ENCODE peak calls at places on chromosome 19, in six cellular contexts. One of them, this sample, is unnamed.

GRCh38 chr19:35671818-35672217 is 5.5 kb downstream of the UPK1A start:
- DNase-seq in upper lobe of right lung: no peak
- DNase-seq in GM12865: no peak
- DNase-seq in Caco-2: no peak
- DNase-seq in right lobe of liver: no peak
- DNase-seq in left kidney: no peak
- DNase-seq in this sample: no peak

GRCh38 chr19:55529636-55530230 is 7.2 kb downstream of the SBK2 start:
- DNase-seq in upper lobe of right lung: no peak
- DNase-seq in GM12865: no peak
- DNase-seq in Caco-2: no peak
- DNase-seq in right lobe of liver: no peak
- DNase-seq in left kidney: no peak
- DNase-seq in this sample: no peak

GRCh38 chr19:10043286-10043927 is 30.1 kb downstream of the RDH8 start:
- DNase-seq in upper lobe of right lung: no peak
- DNase-seq in GM12865: no peak
- DNase-seq in Caco-2: no peak
- DNase-seq in right lobe of liver: no peak
- DNase-seq in left kidney: no peak
- DNase-seq in this sample: no peak

GRCh38 chr19:12763100-12763499 is 11.5 kb downstream of the BEST2 start:
- DNase-seq in upper lobe of right lung: no peak
- DNase-seq in GM12865: no peak
- DNase-seq in Caco-2: no peak
- DNase-seq in right lobe of liver: peak; percentile 79
- DNase-seq in left kidney: no peak
- DNase-seq in this sample: no peak

GRCh38 chr19:35100588-35101533 is 14.8 kb upstream of the FXYD3 start:
- DNase-seq in upper lobe of right lung: no peak
- DNase-seq in GM12865: no peak
- DNase-seq in Caco-2: no peak
- DNase-seq in right lobe of liver: no peak
- DNase-seq in left kidney: no peak
- DNase-seq in this sample: no peak

GRCh38 chr19:48738557-48739399 is 1.6 kb downstream of the RASIP1 start:
- DNase-seq in upper lobe of right lung: peak; percentile 97
- DNase-seq in GM12865: peak; percentile 88
- DNase-seq in Caco-2: peak; percentile 98
- DNase-seq in right lobe of liver: peak; percentile 98
- DNase-seq in left kidney: peak; percentile 97
- DNase-seq in this sample: peak; percentile 97

GRCh38 chr19:3387645-3388589 is 21.5 kb downstream of the NFIC start:
- DNase-seq in upper lobe of right lung: peak; percentile 93
- DNase-seq in GM12865: no peak
- DNase-seq in Caco-2: no peak
- DNase-seq in right lobe of liver: peak; percentile 98
- DNase-seq in left kidney: no peak
- DNase-seq in this sample: peak; percentile 87

GRCh38 chr19:45267296-45267695 is 16.2 kb downstream of the MARK4 start:
- DNase-seq in upper lobe of right lung: no peak
- DNase-seq in GM12865: no peak
- DNase-seq in Caco-2: no peak
- DNase-seq in right lobe of liver: no peak
- DNase-seq in left kidney: no peak
- DNase-seq in this sample: no peak

GRCh38 chr19:18304496-18305312 is 18.2 kb downstream of the LSM4 start:
- DNase-seq in upper lobe of right lung: peak; percentile 91
- DNase-seq in GM12865: peak; percentile 81
- DNase-seq in Caco-2: peak; percentile 54
- DNase-seq in right lobe of liver: peak; percentile 87
- DNase-seq in left kidney: peak; percentile 93
- DNase-seq in this sample: peak; percentile 94

GRCh38 chr19:11381535-11382369 is 2.4 kb downstream of the EPOR start:
- DNase-seq in upper lobe of right lung: peak; percentile 80
- DNase-seq in GM12865: peak; percentile 98
- DNase-seq in Caco-2: peak; percentile 90
- DNase-seq in right lobe of liver: peak; percentile 70
- DNase-seq in left kidney: peak; percentile 85
- DNase-seq in this sample: peak; percentile 95

GRCh38 chr19:54481326-54481930 is 8.3 kb upstream of the CDC42EP5 start:
- DNase-seq in upper lobe of right lung: no peak
- DNase-seq in GM12865: peak; percentile 66
- DNase-seq in Caco-2: peak; percentile 67
- DNase-seq in right lobe of liver: no peak
- DNase-seq in left kidney: peak; percentile 94
- DNase-seq in this sample: no peak

This sample was measured in spleen.